ENCODE peak calls at places on chromosomes 1 and 21, in ten cellular contexts. One of them, this sample, is unnamed.
A peak's percentile ranks its signal among the peaks of the same experiment; 100 is the strongest.

GRCh38 chr1:202078211-202078610 is 44.5 kb upstream of the GPR37L1 start:
- DNase-seq in sigmoid colon: no peak
- DNase-seq in psoas muscle: no peak
- DNase-seq in epithelial cell of esophagus: no peak
- DNase-seq in AG09309: no peak
- DNase-seq in fibroblast of lung: no peak
- DNase-seq in osteoblast: no peak
- DNase-seq in cardiac fibroblast: no peak
- DNase-seq in tibial nerve: no peak
- DNase-seq in adrenal gland: no peak
- DNase-seq in this sample: no peak

GRCh38 chr1:161219078-161219892 is 4.1 kb downstream of the APOA2 start:
- DNase-seq in sigmoid colon: no peak
- DNase-seq in psoas muscle: no peak
- DNase-seq in epithelial cell of esophagus: no peak
- DNase-seq in AG09309: no peak
- DNase-seq in fibroblast of lung: no peak
- DNase-seq in osteoblast: no peak
- DNase-seq in cardiac fibroblast: no peak
- DNase-seq in tibial nerve: no peak
- DNase-seq in adrenal gland: no peak
- DNase-seq in this sample: no peak

GRCh38 chr1:94580367-94581115 is 39.0 kb upstream of the F3 start:
- DNase-seq in sigmoid colon: no peak
- DNase-seq in psoas muscle: no peak
- DNase-seq in epithelial cell of esophagus: peak; percentile 26
- DNase-seq in AG09309: no peak
- DNase-seq in fibroblast of lung: peak; percentile 54
- DNase-seq in osteoblast: no peak
- DNase-seq in cardiac fibroblast: no peak
- DNase-seq in tibial nerve: no peak
- DNase-seq in adrenal gland: no peak
- DNase-seq in this sample: peak; percentile 76

GRCh38 chr1:67630438-67631045 is 54.5 kb upstream of the GADD45A start:
- DNase-seq in sigmoid colon: no peak
- DNase-seq in psoas muscle: no peak
- DNase-seq in epithelial cell of esophagus: peak; percentile 73
- DNase-seq in AG09309: no peak
- DNase-seq in fibroblast of lung: no peak
- DNase-seq in osteoblast: no peak
- DNase-seq in cardiac fibroblast: no peak
- DNase-seq in tibial nerve: no peak
- DNase-seq in adrenal gland: no peak
- DNase-seq in this sample: no peak

GRCh38 chr1:35211113-35211399 is 18.1 kb upstream of the SFPQ start:
- DNase-seq in sigmoid colon: no peak
- DNase-seq in psoas muscle: no peak
- DNase-seq in epithelial cell of esophagus: no peak
- DNase-seq in AG09309: no peak
- DNase-seq in fibroblast of lung: no peak
- DNase-seq in osteoblast: no peak
- DNase-seq in cardiac fibroblast: no peak
- DNase-seq in tibial nerve: no peak
- DNase-seq in adrenal gland: no peak
- DNase-seq in this sample: no peak

GRCh38 chr1:43509740-43510375 is 20.8 kb upstream of the PTPRF start:
- DNase-seq in sigmoid colon: no peak
- DNase-seq in psoas muscle: no peak
- DNase-seq in epithelial cell of esophagus: peak; percentile 87
- DNase-seq in AG09309: no peak
- DNase-seq in fibroblast of lung: no peak
- DNase-seq in osteoblast: no peak
- DNase-seq in cardiac fibroblast: no peak
- DNase-seq in tibial nerve: no peak
- DNase-seq in adrenal gland: no peak
- DNase-seq in this sample: no peak

GRCh38 chr1:50109647-50110075 is 941 bp downstream of the ELAVL4 start:
- DNase-seq in sigmoid colon: no peak
- DNase-seq in psoas muscle: no peak
- DNase-seq in epithelial cell of esophagus: no peak
- DNase-seq in AG09309: no peak
- DNase-seq in fibroblast of lung: peak; percentile 2
- DNase-seq in osteoblast: no peak
- DNase-seq in cardiac fibroblast: no peak
- DNase-seq in tibial nerve: no peak
- DNase-seq in adrenal gland: no peak
- DNase-seq in this sample: no peak

GRCh38 chr1:157994081-157994581 is 686 bp downstream of the KIRREL1 start:
- DNase-seq in sigmoid colon: peak; percentile 78
- DNase-seq in psoas muscle: peak; percentile 22
- DNase-seq in epithelial cell of esophagus: no peak
- DNase-seq in AG09309: no peak
- DNase-seq in fibroblast of lung: no peak
- DNase-seq in osteoblast: peak; percentile 82
- DNase-seq in cardiac fibroblast: no peak
- DNase-seq in tibial nerve: no peak
- DNase-seq in adrenal gland: no peak
- DNase-seq in this sample: no peak

GRCh38 chr21:38171723-38172344 is 85.0 kb upstream of the KCNJ15 start:
- DNase-seq in sigmoid colon: no peak
- DNase-seq in psoas muscle: no peak
- DNase-seq in epithelial cell of esophagus: peak; percentile 42
- DNase-seq in AG09309: no peak
- DNase-seq in fibroblast of lung: peak; percentile 75
- DNase-seq in osteoblast: peak; percentile 73
- DNase-seq in cardiac fibroblast: peak; percentile 57
- DNase-seq in tibial nerve: no peak
- DNase-seq in adrenal gland: no peak
- DNase-seq in this sample: peak; percentile 14

GRCh38 chr21:38167345-38167744 is 89.4 kb upstream of the KCNJ15 start:
- DNase-seq in sigmoid colon: no peak
- DNase-seq in psoas muscle: no peak
- DNase-seq in epithelial cell of esophagus: no peak
- DNase-seq in AG09309: no peak
- DNase-seq in fibroblast of lung: no peak
- DNase-seq in osteoblast: no peak
- DNase-seq in cardiac fibroblast: no peak
- DNase-seq in tibial nerve: no peak
- DNase-seq in adrenal gland: no peak
- DNase-seq in this sample: no peak

GRCh38 chr21:38170283-38170682 is 86.5 kb upstream of the KCNJ15 start:
- DNase-seq in sigmoid colon: no peak
- DNase-seq in psoas muscle: no peak
- DNase-seq in epithelial cell of esophagus: peak; percentile 71
- DNase-seq in AG09309: no peak
- DNase-seq in fibroblast of lung: peak; percentile 24
- DNase-seq in osteoblast: peak; percentile 38
- DNase-seq in cardiac fibroblast: peak; percentile 45
- DNase-seq in tibial nerve: no peak
- DNase-seq in adrenal gland: no peak
- DNase-seq in this sample: peak; percentile 16

GRCh38 chr21:38175321-38175720 is 81.5 kb upstream of the KCNJ15 start:
- DNase-seq in sigmoid colon: no peak
- DNase-seq in psoas muscle: no peak
- DNase-seq in epithelial cell of esophagus: peak; percentile 51
- DNase-seq in AG09309: no peak
- DNase-seq in fibroblast of lung: no peak
- DNase-seq in osteoblast: no peak
- DNase-seq in cardiac fibroblast: peak; percentile 16
- DNase-seq in tibial nerve: no peak
- DNase-seq in adrenal gland: no peak
- DNase-seq in this sample: peak; percentile 38

DNA sequence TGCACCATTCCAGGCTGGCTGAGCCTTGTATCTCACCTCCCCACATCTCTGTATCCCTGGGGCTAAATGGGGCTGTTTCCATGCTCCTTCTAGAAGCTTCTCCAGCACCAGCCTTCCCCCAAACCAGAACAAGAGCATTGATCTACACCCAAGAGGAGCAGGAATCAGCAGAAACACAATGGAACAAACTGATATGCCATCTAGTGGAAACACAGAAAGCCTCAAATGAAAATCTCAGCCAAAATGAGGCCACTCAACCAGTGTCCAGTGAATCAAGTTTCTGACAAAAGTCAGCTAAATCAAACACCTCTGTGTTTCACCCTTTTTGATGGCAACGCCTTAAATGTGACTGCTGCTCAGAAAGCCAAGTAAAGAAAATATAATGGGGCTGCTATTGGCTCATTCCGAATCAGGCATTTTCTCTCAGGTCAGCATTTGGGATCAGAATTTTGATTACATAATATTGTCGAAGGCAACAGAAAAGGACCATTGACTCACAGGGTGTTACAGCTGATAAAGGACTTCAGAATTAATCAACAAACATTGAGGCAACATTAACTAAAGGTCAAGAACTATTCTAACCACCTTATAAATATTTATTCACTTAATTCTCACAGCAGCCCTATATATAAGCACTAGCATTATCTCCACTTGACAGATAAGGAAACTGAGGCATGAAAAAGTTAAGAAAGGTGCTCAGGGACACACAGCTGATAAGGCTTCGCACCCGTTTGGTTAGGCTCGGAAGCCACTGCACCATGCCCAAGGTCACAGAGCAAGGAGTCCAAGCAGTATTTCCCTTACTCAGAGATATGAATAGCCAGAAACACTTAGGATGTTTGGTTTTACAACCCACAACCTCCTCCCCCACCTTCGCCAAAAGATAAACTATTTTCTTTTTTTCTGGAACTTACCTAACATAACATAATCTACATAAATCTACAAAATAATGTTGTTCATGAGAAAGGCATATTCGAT is 85.8 kb upstream of the KCNJ15 start:
- DNase-seq in sigmoid colon: no peak
- DNase-seq in psoas muscle: no peak
- DNase-seq in epithelial cell of esophagus: peak; percentile 22
- DNase-seq in AG09309: no peak
- DNase-seq in fibroblast of lung: peak; percentile 45
- DNase-seq in osteoblast: no peak
- DNase-seq in cardiac fibroblast: peak; percentile 14
- DNase-seq in tibial nerve: no peak
- DNase-seq in adrenal gland: no peak
- DNase-seq in this sample: peak; percentile 15
- TF ChIP-seq CTCF in sigmoid colon: no peak
- TF ChIP-seq CTCF in psoas muscle: no peak
- TF ChIP-seq CTCF in epithelial cell of esophagus: peak; percentile 33
- TF ChIP-seq CTCF in AG09309: peak; percentile 39
- TF ChIP-seq CTCF in fibroblast of lung: peak; percentile 35
- TF ChIP-seq CTCF in osteoblast: peak; percentile 24
- TF ChIP-seq CTCF in cardiac fibroblast: peak; percentile 26
- TF ChIP-seq CTCF in tibial nerve: no peak
- TF ChIP-seq CTCF in adrenal gland: no peak
- TF ChIP-seq CTCF in this sample: peak; percentile 30

DNA sequence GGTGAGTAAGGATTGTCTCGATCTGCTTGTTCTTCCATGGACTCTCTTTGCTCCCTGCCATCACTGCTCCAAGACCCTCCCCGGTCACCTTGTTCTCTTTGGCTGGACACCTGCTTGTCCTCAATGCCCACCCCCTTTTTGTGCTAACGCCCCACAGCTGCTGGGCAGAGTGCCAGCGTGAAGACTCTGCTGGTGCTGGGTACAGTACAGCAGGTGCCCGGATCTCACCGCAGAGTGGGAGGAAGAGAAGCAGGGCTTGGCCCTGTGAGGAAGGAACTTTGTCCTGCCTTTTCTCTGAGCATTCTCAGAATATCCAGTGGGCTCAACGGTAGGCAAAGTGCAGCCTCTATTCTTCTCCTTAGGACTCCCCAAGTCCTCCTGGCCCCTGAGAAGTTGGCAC is 90.1 kb downstream of the PLXNA2 start:
- DNase-seq in sigmoid colon: peak; percentile 37
- DNase-seq in psoas muscle: no peak
- DNase-seq in epithelial cell of esophagus: no peak
- DNase-seq in AG09309: no peak
- DNase-seq in fibroblast of lung: no peak
- DNase-seq in osteoblast: no peak
- DNase-seq in cardiac fibroblast: no peak
- DNase-seq in tibial nerve: no peak
- DNase-seq in adrenal gland: no peak
- DNase-seq in this sample: no peak
- H3K4me3 ChIP-seq in sigmoid colon: no peak overlapping the region
- H3K4me3 ChIP-seq in psoas muscle: no peak overlapping the region
- H3K4me3 ChIP-seq in epithelial cell of esophagus: no peak overlapping the region
- H3K4me3 ChIP-seq in AG09309: no peak overlapping the region
- H3K4me3 ChIP-seq in fibroblast of lung: no peak overlapping the region
- H3K4me3 ChIP-seq in osteoblast: no peak overlapping the region
- H3K4me3 ChIP-seq in cardiac fibroblast: no peak overlapping the region
- H3K4me3 ChIP-seq in tibial nerve: no peak overlapping the region
- H3K4me3 ChIP-seq in adrenal gland: no peak overlapping the region
- H3K4me3 ChIP-seq in this sample: no peak overlapping the region

GRCh38 chr1:230537456-230537855 is 104.8 kb upstream of the COG2 start:
- DNase-seq in sigmoid colon: no peak
- DNase-seq in psoas muscle: no peak
- DNase-seq in epithelial cell of esophagus: no peak
- DNase-seq in AG09309: no peak
- DNase-seq in fibroblast of lung: no peak
- DNase-seq in osteoblast: no peak
- DNase-seq in cardiac fibroblast: no peak
- DNase-seq in tibial nerve: no peak
- DNase-seq in adrenal gland: no peak
- DNase-seq in this sample: no peak
- TF ChIP-seq CTCF in sigmoid colon: no peak
- TF ChIP-seq CTCF in psoas muscle: no peak
- TF ChIP-seq CTCF in epithelial cell of esophagus: no peak
- TF ChIP-seq CTCF in AG09309: no peak
- TF ChIP-seq CTCF in fibroblast of lung: no peak
- TF ChIP-seq CTCF in osteoblast: no peak
- TF ChIP-seq CTCF in cardiac fibroblast: peak; percentile 7
- TF ChIP-seq CTCF in tibial nerve: no peak
- TF ChIP-seq CTCF in adrenal gland: no peak
- TF ChIP-seq CTCF in this sample: no peak

GRCh38 chr1:115215703-115216521 is 122.1 kb downstream of the NGF start:
- DNase-seq in sigmoid colon: no peak
- DNase-seq in psoas muscle: no peak
- DNase-seq in epithelial cell of esophagus: peak; percentile 33
- DNase-seq in AG09309: no peak
- DNase-seq in fibroblast of lung: peak; percentile 36
- DNase-seq in osteoblast: no peak
- DNase-seq in cardiac fibroblast: no peak
- DNase-seq in tibial nerve: no peak
- DNase-seq in adrenal gland: no peak
- DNase-seq in this sample: no peak

GRCh38 chr1:115214098-115214497 is 124.0 kb downstream of the NGF start:
- DNase-seq in sigmoid colon: no peak
- DNase-seq in psoas muscle: no peak
- DNase-seq in epithelial cell of esophagus: no peak
- DNase-seq in AG09309: no peak
- DNase-seq in fibroblast of lung: no peak
- DNase-seq in osteoblast: no peak
- DNase-seq in cardiac fibroblast: no peak
- DNase-seq in tibial nerve: no peak
- DNase-seq in adrenal gland: no peak
- DNase-seq in this sample: no peak

GRCh38 chr1:115213130-115213529 is 123.8 kb upstream of the TSPAN2 start:
- DNase-seq in sigmoid colon: no peak
- DNase-seq in psoas muscle: no peak
- DNase-seq in epithelial cell of esophagus: no peak
- DNase-seq in AG09309: no peak
- DNase-seq in fibroblast of lung: no peak
- DNase-seq in osteoblast: no peak
- DNase-seq in cardiac fibroblast: no peak
- DNase-seq in tibial nerve: no peak
- DNase-seq in adrenal gland: no peak
- DNase-seq in this sample: no peak

GRCh38 chr1:115217150-115218033 is 120.7 kb downstream of the NGF start:
- DNase-seq in sigmoid colon: no peak
- DNase-seq in psoas muscle: no peak
- DNase-seq in epithelial cell of esophagus: no peak
- DNase-seq in AG09309: no peak
- DNase-seq in fibroblast of lung: no peak
- DNase-seq in osteoblast: no peak
- DNase-seq in cardiac fibroblast: peak; percentile 47
- DNase-seq in tibial nerve: peak; percentile 10
- DNase-seq in adrenal gland: no peak
- DNase-seq in this sample: peak; percentile 93

DNA sequence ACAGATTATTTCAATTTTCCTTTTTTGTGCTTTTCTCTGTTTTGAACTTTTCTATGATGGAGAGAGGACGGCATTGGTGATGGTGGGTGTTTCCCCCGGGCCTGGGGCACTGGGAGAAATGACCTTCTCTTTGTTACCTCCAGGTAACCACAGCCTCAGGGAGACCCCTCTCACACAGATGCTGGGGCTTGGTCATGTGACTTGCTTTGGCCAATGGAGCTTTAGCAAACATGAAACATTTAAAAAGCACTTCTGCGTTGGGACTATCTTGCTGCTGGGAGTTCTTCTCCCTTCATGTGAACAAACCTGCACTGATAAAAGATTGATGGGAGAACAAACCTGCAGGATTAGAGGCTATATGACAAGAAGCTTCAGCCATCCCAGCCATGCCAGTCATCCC is 122.9 kb downstream of the NGF start:
- DNase-seq in sigmoid colon: no peak
- DNase-seq in psoas muscle: no peak
- DNase-seq in epithelial cell of esophagus: no peak
- DNase-seq in AG09309: no peak
- DNase-seq in fibroblast of lung: no peak
- DNase-seq in osteoblast: no peak
- DNase-seq in cardiac fibroblast: no peak
- DNase-seq in tibial nerve: no peak
- DNase-seq in adrenal gland: no peak
- DNase-seq in this sample: no peak
- H3K4me3 ChIP-seq in sigmoid colon: no peak overlapping the region
- H3K4me3 ChIP-seq in psoas muscle: no peak overlapping the region
- H3K4me3 ChIP-seq in epithelial cell of esophagus: no peak overlapping the region
- H3K4me3 ChIP-seq in AG09309: no peak overlapping the region
- H3K4me3 ChIP-seq in fibroblast of lung: no peak overlapping the region
- H3K4me3 ChIP-seq in osteoblast: no peak overlapping the region
- H3K4me3 ChIP-seq in cardiac fibroblast: no peak overlapping the region
- H3K4me3 ChIP-seq in tibial nerve: no peak overlapping the region
- H3K4me3 ChIP-seq in adrenal gland: no peak overlapping the region
- H3K4me3 ChIP-seq in this sample: no peak overlapping the region

This sample was measured in fibroblast of the aortic adventitia.